ENCODE peak calls at places on chromosomes 2 and 18, in nine cellular contexts. C, R, V, T, I, B, Q, K and A are unnamed samples. For H3K36me3, the result is how much of the 10 kb centered on the place peaks cover.

GRCh38 chr2:124339709-124340108 is 314.6 kb downstream of the CNTNAP5 start:
- DNase-seq in C (peak), R (no peak), V (no peak), T (no peak), I (no peak), B (no peak), Q (no peak), K (no peak), A (no peak)

GRCh38 chr2:59182249-59182648 is 941.1 kb upstream of the FANCL start:
- DNase-seq in C (no peak), R (no peak), V (no peak), T (peak), I (no peak), B (peak), Q (peak), K (no peak), A (peak)

GRCh38 chr2:6452702-6453481 is 412.8 kb downstream of the CMPK2 start:
- DNase-seq in C (no peak), R (no peak), V (no peak), T (no peak), I (no peak), B (peak), Q (peak), K (no peak), A (no peak)

GRCh38 chr2:241321911-241322310 is 6.2 kb downstream of the SEPTIN2 start:
- DNase-seq in C (no peak), R (no peak), V (no peak), T (no peak), I (no peak), B (no peak), Q (no peak), K (no peak), A (no peak)

GRCh38 chr2:238146884-238147544 is 8.5 kb downstream of the KLHL30 start:
- DNase-seq in C (no peak), R (no peak), V (no peak), T (no peak), I (no peak), B (no peak), Q (no peak), K (no peak), A (no peak)

GRCh38 chr2:66440692-66441091 is 5.8 kb downstream of the MEIS1 start:
- DNase-seq in C (peak), R (no peak), V (peak), T (no peak), I (peak), B (no peak), Q (peak), K (no peak), A (no peak)

GRCh38 chr2:90069290-90069894 is 1377.9 kb downstream of the RPIA start:
- DNase-seq in C (peak), R (no peak), V (peak), T (peak), I (no peak), B (no peak), Q (peak), K (peak), A (no peak)

GRCh38 chr18:36692331-36692730 is 136.5 kb downstream of the TPGS2 start:
- DNase-seq in C (no peak), R (no peak), V (no peak), T (no peak), I (no peak), B (no peak), Q (peak), K (no peak), A (peak)

GRCh38 chr2:20623741-20624155 is 27.1 kb downstream of the HS1BP3 start:
- DNase-seq in C (no peak), R (no peak), V (peak), T (no peak), I (peak), B (no peak), Q (no peak), K (no peak), A (no peak)

GRCh38 chr18:61368001-61368400 is 34.8 kb downstream of the CDH20 start:
- DNase-seq in C (no peak), R (no peak), V (no peak), T (no peak), I (no peak), B (no peak), Q (no peak), K (no peak), A (no peak)

GRCh38 chr2:100018794-100019193 is 123.6 kb downstream of the AFF3 start:
- DNase-seq in C (no peak), R (no peak), V (no peak), T (peak), I (no peak), B (peak), Q (peak), K (no peak), A (peak)

GRCh38 chr2:55097083-55097461 is 46.8 kb upstream of the RTN4 start:
- DNase-seq in C (no peak), R (no peak), V (no peak), T (no peak), I (no peak), B (no peak), Q (no peak), K (no peak), A (no peak)

GRCh38 chr2:101516833-101517690 is 42.1 kb upstream of the RFX8 start:
- DNase-seq in C (peak), R (no peak), V (no peak), T (peak), I (no peak), B (peak), Q (peak), K (peak), A (peak)

GRCh38 chr2:176110975-176111663 is 4.0 kb downstream of the HOXD11 start:
- DNase-seq in C (peak), R (no peak), V (peak), T (peak), I (no peak), B (no peak), Q (peak), K (peak), A (no peak)

GRCh38 chr2:119821266-119821665 is 61.5 kb downstream of the PTPN4 start:
- DNase-seq in C (no peak), R (no peak), V (no peak), T (no peak), I (no peak), B (no peak), Q (peak), K (no peak), A (no peak)

GRCh38 chr2:189570565-189570964 is 10.0 kb downstream of the SLC40A1 start:
- DNase-seq in C (peak), R (no peak), V (no peak), T (peak), I (no peak), B (no peak), Q (peak), K (no peak), A (no peak)

GRCh38 chr2:9010866-9011265 is 7.4 kb upstream of the MBOAT2 start:
- DNase-seq in C (peak), R (no peak), V (no peak), T (no peak), I (no peak), B (peak), Q (peak), K (no peak), A (no peak)

GRCh38 chr18:3305354-3305762 is 43.4 kb downstream of the MYL12B start:
- DNase-seq in C (peak), R (no peak), V (no peak), T (peak), I (no peak), B (peak), Q (peak), K (peak), A (peak)

GRCh38 chr2:69616755-69617154 is 26.8 kb downstream of the AAK1 start:
- DNase-seq in C (no peak), R (no peak), V (no peak), T (no peak), I (no peak), B (no peak), Q (peak), K (peak), A (no peak)

DNA sequence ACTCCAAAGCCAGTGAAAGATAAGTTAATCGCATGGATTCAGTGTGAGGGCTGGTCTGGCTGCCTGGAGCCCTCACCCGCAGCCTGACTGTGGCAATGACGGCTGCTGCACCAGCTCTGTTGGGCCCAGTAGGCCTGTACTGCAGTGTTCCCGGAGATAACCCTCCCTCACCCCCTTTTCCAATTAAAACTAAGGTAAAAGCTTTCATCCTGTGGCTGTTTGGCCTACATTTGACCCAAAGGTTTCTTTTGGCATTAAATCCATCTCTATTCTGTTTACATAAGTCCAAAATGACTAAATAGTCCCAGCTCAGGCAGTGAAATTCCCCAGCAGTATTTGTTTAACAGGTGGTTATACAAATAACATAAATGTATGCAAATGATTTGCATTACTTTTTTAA is 77.8 kb downstream of the ZNF532 start:
- DNase-seq in C (no peak), R (no peak), V (no peak), T (no peak), I (no peak), B (no peak), Q (no peak), K (no peak), A (no peak)
- H3K36me3 ChIP-seq in C (under half), R (half or more), V (under half), T (half or more), I (half or more), B (under half), Q (under half), K (under half), A (under half)

GRCh38 chr2:213238753-213239591 is 45.3 kb upstream of the SPAG16 start:
- DNase-seq in C (peak), R (peak), V (no peak), T (peak), I (no peak), B (peak), Q (peak), K (peak), A (peak)
- H3K4me3 ChIP-seq in C (no peak), R (no peak), V (no peak), T (no peak), I (no peak), B (no peak), Q (peak), K (peak), A (peak)

GRCh38 chr2:60527762-60528161 is 25.7 kb downstream of the BCL11A start:
- DNase-seq in C (no peak), R (no peak), V (no peak), T (no peak), I (no peak), B (no peak), Q (no peak), K (no peak), A (no peak)
- H3K36me3 ChIP-seq in C (under half), R (under half), V (under half), T (under half), I (under half), B (under half), Q (under half), K (under half), A (under half)

GRCh38 chr2:184004289-184004944 is 593.9 kb upstream of the ZNF804A start:
- DNase-seq in C (no peak), R (no peak), V (no peak), T (no peak), I (no peak), B (peak), Q (no peak), K (no peak), A (no peak)
- H3K4me3 ChIP-seq in C (no peak), R (no peak), V (no peak), T (no peak), I (no peak), B (no peak), Q (no peak), K (no peak), A (no peak)

GRCh38 chr18:22349966-22350365 is 67.7 kb downstream of the CTAGE1 start:
- DNase-seq in C (no peak), R (no peak), V (no peak), T (no peak), I (no peak), B (no peak), Q (peak), K (no peak), A (no peak)
- H3K36me3 ChIP-seq in C (under half), R (under half), V (under half), T (under half), I (under half), B (under half), Q (under half), K (under half), A (under half)

GRCh38 chr2:234672498-234673150 is 175.7 kb upstream of the ARL4C start:
- DNase-seq in C (peak), R (no peak), V (no peak), T (peak), I (no peak), B (no peak), Q (no peak), K (no peak), A (no peak)

GRCh38 chr2:234676109-234676858 is 179.4 kb upstream of the ARL4C start:
- DNase-seq in C (no peak), R (no peak), V (no peak), T (peak), I (no peak), B (no peak), Q (no peak), K (no peak), A (no peak)

GRCh38 chr2:234673501-234673900 is 176.6 kb upstream of the ARL4C start:
- DNase-seq in C (no peak), R (no peak), V (no peak), T (no peak), I (no peak), B (no peak), Q (no peak), K (no peak), A (no peak)

GRCh38 chr2:234674781-234675201 is 177.9 kb upstream of the ARL4C start:
- DNase-seq in C (peak), R (no peak), V (no peak), T (peak), I (no peak), B (peak), Q (peak), K (peak), A (peak)

DNA sequence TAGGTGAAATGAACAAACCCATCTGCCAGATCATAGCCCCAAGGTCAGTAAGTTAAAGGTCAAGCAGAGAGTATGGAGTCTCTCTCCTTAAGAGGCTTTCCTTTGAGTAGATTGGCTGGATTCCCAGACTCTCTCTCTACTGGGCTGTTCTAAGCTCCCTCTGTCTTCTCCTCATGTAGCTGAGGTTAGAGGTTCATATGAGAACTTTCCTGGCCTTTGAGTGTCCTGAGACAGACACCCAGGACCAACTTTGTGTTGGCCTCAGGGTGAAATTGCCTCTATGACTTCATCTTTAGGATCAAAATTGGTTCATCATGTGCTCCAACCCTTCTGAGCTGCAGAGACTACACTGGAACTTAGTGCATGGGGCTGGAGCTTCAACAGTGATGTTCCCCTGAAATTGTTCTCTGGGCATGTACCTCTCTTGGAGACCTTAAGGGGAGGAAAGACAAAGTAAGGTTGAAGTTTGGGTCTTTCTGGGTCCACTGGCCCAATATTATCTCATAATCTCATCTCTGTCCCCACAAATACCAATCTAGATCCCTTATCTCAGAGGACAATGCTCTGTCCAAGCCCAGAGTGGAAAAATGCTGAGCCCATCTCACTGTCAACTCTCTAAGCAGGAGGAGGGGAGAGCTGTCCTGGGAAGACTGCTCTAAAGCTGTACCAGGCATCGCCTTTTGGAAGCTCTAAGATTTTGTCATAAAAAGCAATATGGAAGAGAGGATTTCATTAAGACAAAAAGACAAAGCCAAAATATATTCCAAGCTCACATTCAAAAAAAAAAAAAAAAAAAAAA is 177.3 kb upstream of the ARL4C start:
- DNase-seq in C (peak), R (no peak), V (no peak), T (no peak), I (no peak), B (no peak), Q (peak), K (no peak), A (no peak)
- H3K4me3 ChIP-seq in C (no peak), R (no peak), V (no peak), T (no peak), I (no peak), B (no peak), Q (peak), K (no peak), A (no peak)

GRCh38 chr18:77870238-77870637 is 620.6 kb downstream of the GALR1 start:
- DNase-seq in C (no peak), R (no peak), V (peak), T (no peak), I (no peak), B (no peak), Q (no peak), K (no peak), A (no peak)
- H3K36me3 ChIP-seq in C (under half), R (under half), V (under half), T (under half), I (under half), B (under half), Q (under half), K (under half), A (under half)

GRCh38 chr18:9710037-9710436 is 1.9 kb downstream of the RAB31 start:
- DNase-seq in C (no peak), R (no peak), V (no peak), T (no peak), I (no peak), B (no peak), Q (no peak), K (no peak), A (no peak)
- H3K4me3 ChIP-seq in C (no peak), R (peak), V (no peak), T (peak), I (peak), B (peak), Q (peak), K (peak), A (no peak)